ENCODE peak calls at places on chromosomes 1 and 21, in five cellular contexts. A is IMR-90, Z is astrocyte, W is PC-9, T is GM23248. O is an unnamed sample.

GRCh38 chr1:51664412-51665240 is 47.7 kb downstream of the OSBPL9 start:
- DNase-seq in Z (peak; percentile 92), T (peak; percentile 65), A (peak; percentile 73), W (no peak), O (peak; percentile 32)

GRCh38 chr1:233790662-233791371 is 113.7 kb upstream of the SLC35F3 start:
- DNase-seq in Z (peak; percentile 46), T (peak; percentile 79), A (peak; percentile 34), W (peak; percentile 43), O (peak; percentile 90)

GRCh38 chr1:248924696-248925532 is 18.9 kb downstream of the PGBD2 start:
- DNase-seq in T (peak; percentile 69), Z (peak; percentile 55), A (peak; percentile 39), W (peak; percentile 36), O (no peak)

GRCh38 chr1:28781305-28781704 is 30.7 kb upstream of the OPRD1 start:
- DNase-seq in T (no peak), A (no peak), Z (no peak), W (no peak), O (no peak)

GRCh38 chr1:31483012-31483946 is 70.3 kb downstream of the SERINC2 start:
- DNase-seq in T (peak; percentile 97), A (peak; percentile 96), Z (peak; percentile 95), W (peak; percentile 94), O (no peak)

GRCh38 chr1:112505400-112505785 is 3.4 kb upstream of the WNT2B start:
- DNase-seq in Z (no peak), A (no peak), W (no peak), T (no peak), O (no peak)

GRCh38 chr1:151970641-151971040 is 23.0 kb downstream of the S100A10 start:
- DNase-seq in W (no peak), A (no peak), T (peak; percentile 67), Z (no peak), O (no peak)

GRCh38 chr1:106956721-106957120 is 99.8 kb upstream of the PRMT6 start:
- DNase-seq in W (no peak), T (peak; percentile 51), A (peak; percentile 0), Z (peak; percentile 39), O (no peak)

GRCh38 chr1:118661769-118662320 is 326.3 kb downstream of the TBX15 start:
- DNase-seq in A (no peak), W (no peak), Z (peak; percentile 18), T (peak; percentile 10), O (no peak)

GRCh38 chr1:94579876-94580294 is 38.3 kb upstream of the F3 start:
- DNase-seq in W (peak; percentile 98), T (peak; percentile 95), A (peak; percentile 98), Z (peak; percentile 95), O (peak; percentile 75)

GRCh38 chr1:210754931-210755670 is 378.8 kb downstream of the KCNH1 start:
- DNase-seq in T (peak; percentile 16), W (no peak), Z (peak; percentile 20), A (no peak), O (no peak)

GRCh38 chr1:21937372-21938121 is 437 bp upstream of the HSPG2 start:
- DNase-seq in W (no peak), A (peak; percentile 78), Z (peak; percentile 63), T (peak; percentile 93), O (peak; percentile 97)

GRCh38 chr1:152110860-152111514 is 4.3 kb downstream of the TCHH start:
- DNase-seq in A (peak; percentile 36), Z (peak; percentile 55), W (peak; percentile 45), T (peak; percentile 69), O (no peak)

GRCh38 chr1:1079408-1080121 is 5.5 kb upstream of the RNF223 start:
- DNase-seq in T (peak; percentile 93), A (peak; percentile 90), Z (peak; percentile 80), W (peak; percentile 96), O (peak; percentile 98)

GRCh38 chr1:66333463-66334232 is 200.3 kb upstream of the SGIP1 start:
- DNase-seq in T (peak; percentile 33), W (no peak), A (no peak), Z (no peak), O (peak; percentile 25)

GRCh38 chr1:71438626-71439025 is 357.8 kb upstream of the ZRANB2 start:
- DNase-seq in T (no peak), A (no peak), Z (no peak), W (no peak), O (no peak)

GRCh38 chr1:179447489-179447888 is 81.7 kb downstream of the AXDND1 start:
- DNase-seq in T (peak; percentile 23), W (no peak), Z (no peak), A (peak; percentile 2), O (no peak)

GRCh38 chr1:207362962-207363858 is 41.7 kb downstream of the CD55 start:
- DNase-seq in A (peak; percentile 86), Z (peak; percentile 68), W (no peak), T (peak; percentile 14), O (no peak)

GRCh38 chr21:27023186-27023585 is 56.3 kb upstream of the ADAMTS5 start:
- DNase-seq in A (no peak), T (peak; percentile 32), W (no peak), Z (no peak), O (no peak)

GRCh38 chr1:48996311-48996710 is 219.6 kb upstream of the BEND5 start:
- DNase-seq in A (no peak), W (no peak), T (no peak), Z (no peak), O (no peak)

GRCh38 chr1:9626201-9626608 is 25.3 kb upstream of the PIK3CD start:
- DNase-seq in T (no peak), A (no peak), W (no peak), Z (no peak), O (peak; percentile 58)

GRCh38 chr1:172338295-172338735 is 82.2 kb upstream of the C1orf105 start:
- DNase-seq in W (no peak), Z (no peak), A (no peak), T (no peak), O (no peak)

GRCh38 chr1:203550846-203551245 is 56.9 kb downstream of the OPTC start:
- DNase-seq in A (no peak), Z (no peak), W (no peak), T (no peak), O (no peak)

GRCh38 chr1:214014730-214015129 is 27.0 kb downstream of the PROX1 start:
- DNase-seq in Z (no peak), W (no peak), T (no peak), A (no peak), O (no peak)

GRCh38 chr1:78437393-78437792 is 53.4 kb upstream of the PTGFR start:
- DNase-seq in A (peak; percentile 27), Z (peak; percentile 16), W (no peak), T (no peak), O (peak; percentile 23)

GRCh38 chr21:33518899-33519298 is 23.0 kb downstream of the GART start:
- DNase-seq in T (no peak), A (no peak), W (no peak), Z (no peak), O (no peak)

GRCh38 chr1:2232255-2232915 is 4.3 kb downstream of the SKI start:
- DNase-seq in A (no peak), T (peak; percentile 51), W (no peak), Z (no peak), O (peak; percentile 86)

GRCh38 chr1:43272576-43273571 is 3.1 kb downstream of the TMEM125 start:
- DNase-seq in A (no peak), W (no peak), Z (no peak), T (no peak), O (no peak)

GRCh38 chr1:9438431-9439073 is 100.7 kb upstream of the SLC25A33 start:
- DNase-seq in W (no peak), A (peak; percentile 93), Z (peak; percentile 86), T (peak; percentile 87), O (peak; percentile 91)

GRCh38 chr1:111656093-111657017 is 36.8 kb downstream of the RAP1A start:
- DNase-seq in T (peak; percentile 75), Z (peak; percentile 12), A (peak; percentile 66), W (peak; percentile 59), O (peak; percentile 69)

GRCh38 chr1:39689635-39690034 is 1.6 kb downstream of the HPCAL4 start:
- DNase-seq in T (no peak), W (no peak), Z (no peak), A (no peak), O (no peak)

GRCh38 chr1:39691383-39692151 is at the start of gene HPCAL4:
- DNase-seq in A (peak; percentile 46), Z (peak; percentile 44), W (peak; percentile 86), T (peak; percentile 87), O (peak; percentile 96)

GRCh38 chr1:39692152-39693064 is 1.2 kb upstream of the HPCAL4 start:
- DNase-seq in W (no peak), A (no peak), Z (no peak), T (peak; percentile 26), O (no peak)

GRCh38 chr1:39690225-39690624 is 1.0 kb downstream of the HPCAL4 start:
- DNase-seq in Z (no peak), W (no peak), T (no peak), A (no peak), O (no peak)

GRCh38 chr1:39690943-39691382 is 270 bp downstream of the HPCAL4 start:
- DNase-seq in A (no peak), T (no peak), Z (no peak), W (no peak), O (no peak)
- H3K27me3 ChIP-seq in A (peaks cover 89% of the 10 kb centered on the region), T (peaks cover 86% of the 10 kb centered on the region), Z (peaks cover 87% of the 10 kb centered on the region), W (peaks cover 7% of the 10 kb centered on the region), O (peaks cover 80% of the 10 kb centered on the region)

GRCh38 chr1:236102611-236103010 is 37.7 kb upstream of the NID1 start:
- DNase-seq in A (no peak), T (no peak), W (no peak), Z (no peak), O (no peak)
- H3K4me2 ChIP-seq in A (no peak overlapping the region), T (no peak overlapping the region), W (no peak overlapping the region), Z (no peak overlapping the region), O (no peak overlapping the region)

DNA sequence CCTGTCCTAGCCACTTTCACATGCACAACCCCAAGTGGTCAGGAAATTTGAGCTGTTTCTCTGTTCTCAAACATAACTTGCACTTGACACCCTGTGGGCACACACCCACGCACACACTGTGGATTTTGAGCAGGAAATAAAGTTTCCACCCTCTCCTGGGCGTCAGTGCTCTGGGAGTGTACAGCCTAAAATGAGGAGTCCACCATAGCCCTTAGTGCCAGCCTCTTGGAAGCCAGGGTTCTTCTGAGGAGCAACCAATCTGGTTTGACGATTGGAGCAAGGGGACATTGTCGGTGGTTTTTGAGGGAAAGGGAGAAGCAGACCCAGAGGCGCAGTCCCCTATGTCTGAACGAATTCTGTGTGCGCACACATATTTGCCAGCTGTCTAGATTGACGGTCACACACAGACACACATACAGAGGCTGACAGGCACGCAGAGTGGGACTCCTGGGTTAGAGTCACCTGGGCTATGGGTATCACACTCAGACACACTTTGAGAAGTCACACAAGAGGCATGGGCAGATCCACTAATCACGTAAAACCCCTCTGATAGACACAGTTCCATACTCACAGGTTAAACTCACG is 2.7 kb downstream of the DMBX1 start:
- DNase-seq in W (no peak), A (no peak), Z (no peak), T (no peak), O (peak; percentile 71)
- H3K27me3 ChIP-seq in W (peaks cover 48% of the 10 kb centered on the region), A (peaks cover 96% of the 10 kb centered on the region), Z (peaks cover 95% of the 10 kb centered on the region), T (peaks cover 79% of the 10 kb centered on the region), O (peaks cover 81% of the 10 kb centered on the region)

GRCh38 chr1:4749406-4749805 is 95.0 kb downstream of the AJAP1 start:
- DNase-seq in T (no peak), W (no peak), A (no peak), Z (no peak), O (peak; percentile 57)

GRCh38 chr1:4754816-4755215 is 100.4 kb downstream of the AJAP1 start:
- DNase-seq in Z (no peak), A (no peak), W (no peak), T (no peak), O (peak; percentile 29)

GRCh38 chr1:4755301-4756183 is 101.1 kb downstream of the AJAP1 start:
- DNase-seq in Z (peak; percentile 51), A (no peak), W (no peak), T (peak; percentile 3), O (peak; percentile 26)

GRCh38 chr1:4756184-4756504 is 101.7 kb downstream of the AJAP1 start:
- DNase-seq in A (no peak), W (no peak), Z (no peak), T (no peak), O (no peak)

GRCh38 chr1:4752059-4752458 is 97.7 kb downstream of the AJAP1 start:
- DNase-seq in T (no peak), W (no peak), A (no peak), Z (no peak), O (no peak)
- H3K4me2 ChIP-seq in T (no peak overlapping the region), W (no peak overlapping the region), A (no peak overlapping the region), Z (no peak overlapping the region), O (no peak overlapping the region)

O was measured in osteoblast.